ENCODE peak calls at places on chromosomes 6 and 20, in nine cellular contexts. G is germinal center; Q is fibroblast of the aortic adventitia; O is M059J; F is T-helper 22 cell; A is NCI-H1092 treated with DMSO at 0.1 percent for 48 hours; E is coronary artery; T is CD4-positive, alpha-beta memory T cell; X is NCI-H460. H is an unnamed sample.

GRCh38 chr20:41407617-41408016 is 41.0 kb upstream of the EMILIN3 start:
- DNase-seq in O (no peak), E (no peak), F (no peak), T (no peak), Q (no peak), A (no peak), X (no peak), G (no peak), H (no peak)

GRCh38 chr20:52724586-52724985 is 247.6 kb upstream of the TSHZ2 start:
- DNase-seq in A (no peak), X (no peak), G (no peak), F (no peak), O (peak), Q (no peak), E (no peak), T (no peak), H (no peak)

GRCh38 chr20:41231136-41231535 is 86.4 kb downstream of the ZHX3 start:
- DNase-seq in F (no peak), G (no peak), X (no peak), A (no peak), E (no peak), O (no peak), T (no peak), Q (no peak), H (no peak)

GRCh38 chr6:44386364-44386928 is 1.1 kb upstream of the CDC5L start:
- DNase-seq in E (peak), A (peak), G (no peak), X (no peak), Q (peak), F (no peak), O (no peak), T (no peak), H (no peak)

GRCh38 chr6:2502096-2502997 is 248.4 kb downstream of the MYLK4 start:
- DNase-seq in G (no peak), Q (no peak), F (no peak), T (no peak), X (peak), A (no peak), E (no peak), O (no peak), H (no peak)

GRCh38 chr20:33862709-33863403 is 51.7 kb downstream of the CHMP4B start:
- DNase-seq in T (no peak), Q (peak), G (peak), E (no peak), X (peak), O (peak), F (no peak), A (peak), H (no peak)

GRCh38 chr6:107360476-107360875 is 98.9 kb downstream of the PDSS2 start:
- DNase-seq in Q (peak), F (no peak), G (no peak), T (no peak), O (no peak), X (no peak), A (no peak), E (no peak), H (no peak)

GRCh38 chr6:158653577-158654354 is 3.9 kb downstream of the SYTL3 start:
- DNase-seq in A (no peak), Q (no peak), X (no peak), F (peak), O (no peak), T (peak), E (no peak), G (no peak), H (no peak)

GRCh38 chr6:130872250-130873095 is 45.3 kb downstream of the SMLR1 start:
- DNase-seq in X (peak), O (peak), Q (peak), T (peak), E (no peak), A (no peak), G (peak), F (peak), H (peak)

GRCh38 chr6:155958550-155958949 is 502.9 kb upstream of the NOX3 start:
- DNase-seq in T (no peak), O (no peak), Q (no peak), G (no peak), A (no peak), E (no peak), F (no peak), X (no peak), H (no peak)

GRCh38 chr20:5741089-5741488 is 9.1 kb upstream of the SHLD1 start:
- DNase-seq in T (no peak), E (no peak), G (no peak), O (peak), F (no peak), Q (peak), X (no peak), A (no peak), H (no peak)

GRCh38 chr6:157461000-157461915 is 80.3 kb downstream of the ZDHHC14 start:
- DNase-seq in E (no peak), G (peak), T (peak), A (no peak), Q (no peak), X (no peak), O (peak), F (no peak), H (no peak)

GRCh38 chr20:35561268-35561667 is 19.4 kb downstream of the ERGIC3 start:
- DNase-seq in Q (peak), G (no peak), O (peak), E (no peak), X (peak), F (no peak), A (peak), T (no peak), H (no peak)

GRCh38 chr6:43584892-43585570 is 9.0 kb downstream of the POLH start:
- DNase-seq in E (no peak), T (peak), O (peak), Q (no peak), F (peak), X (no peak), G (no peak), A (no peak), H (no peak)

GRCh38 chr6:63571382-63571882 is 848 bp upstream of the LOC128125822 start:
- DNase-seq in E (no peak), A (no peak), O (no peak), F (no peak), G (no peak), T (no peak), X (no peak), Q (no peak), H (no peak)